ENCODE peak calls at places on chromosome 14, in four cellular contexts. B, F, D and J are unnamed samples.

GRCh38 chr14:87628129-87628528 is 364.9 kb downstream of the GALC start:
- DNase-seq in B (no peak), F (no peak), D (no peak), J (peak; percentile 12)

GRCh38 chr14:57261604-57262003 is 7.1 kb downstream of the EXOC5 start:
- DNase-seq in B (no peak), F (no peak), D (no peak), J (no peak)

GRCh38 chr14:103298620-103299019 is 35.4 kb upstream of the EIF5 start:
- DNase-seq in B (no peak), F (no peak), D (no peak), J (no peak)

GRCh38 chr14:104724407-104724980 is 465 bp downstream of the ADSS1 start:
- DNase-seq in B (no peak), F (no peak), D (peak; percentile 74), J (no peak)

GRCh38 chr14:73789996-73790581 is 61.5 kb upstream of the PTGR2 start:
- DNase-seq in B (no peak), F (no peak), D (no peak), J (no peak)

GRCh38 chr14:22268875-22269274 is 320.1 kb downstream of the DAD1 start:
- DNase-seq in B (no peak), F (no peak), D (no peak), J (no peak)

GRCh38 chr14:105882626-105883025 is 356.2 kb downstream of the TMEM121 start:
- DNase-seq in B (no peak), F (no peak), D (no peak), J (no peak)

GRCh38 chr14:63542231-63542999 is 762 bp downstream of the PPP2R5E start:
- DNase-seq in B (no peak), F (peak; percentile 19), D (no peak), J (peak; percentile 15)

GRCh38 chr14:20690848-20691640 is 2.5 kb downstream of the ANG start:
- DNase-seq in B (peak; percentile 46), F (peak; percentile 47), D (no peak), J (peak; percentile 25)

GRCh38 chr14:98187302-98187701 is 1084.7 kb downstream of the BCL11B start:
- DNase-seq in B (no peak), F (no peak), D (no peak), J (no peak)

GRCh38 chr14:74538411-74539391 is 45.1 kb downstream of the ISCA2 start:
- DNase-seq in B (no peak), F (no peak), D (no peak), J (no peak)

GRCh38 chr14:103296007-103296406 is 38.0 kb upstream of the EIF5 start:
- DNase-seq in B (no peak), F (no peak), D (no peak), J (no peak)

GRCh38 chr14:88518592-88519512 is 36.0 kb downstream of the PTPN21 start:
- DNase-seq in B (peak; percentile 14), F (no peak), D (no peak), J (no peak)

GRCh38 chr14:68913516-68913915 is 65.6 kb downstream of the ACTN1 start:
- DNase-seq in B (no peak), F (no peak), D (no peak), J (no peak)
- TF ChIP-seq CTCF in B (no peak), F (no peak), D (no peak), J (no peak)

GRCh38 chr14:95514131-95515079 is 2.0 kb downstream of the SYNE3 start:
- DNase-seq in B (peak; percentile 45), F (no peak), D (no peak), J (peak; percentile 4)

GRCh38 chr14:95518045-95518751 is 1.7 kb upstream of the SYNE3 start:
- DNase-seq in B (peak; percentile 61), F (no peak), D (no peak), J (no peak)

GRCh38 chr14:95515523-95516517 is 630 bp downstream of the SYNE3 start:
- DNase-seq in B (peak; percentile 88), F (peak; percentile 54), D (peak; percentile 52), J (peak; percentile 58)

GRCh38 chr14:95515080-95515489 is 1.4 kb downstream of the SYNE3 start:
- DNase-seq in B (peak; percentile 52), F (no peak), D (no peak), J (peak; percentile 33)

DNA sequence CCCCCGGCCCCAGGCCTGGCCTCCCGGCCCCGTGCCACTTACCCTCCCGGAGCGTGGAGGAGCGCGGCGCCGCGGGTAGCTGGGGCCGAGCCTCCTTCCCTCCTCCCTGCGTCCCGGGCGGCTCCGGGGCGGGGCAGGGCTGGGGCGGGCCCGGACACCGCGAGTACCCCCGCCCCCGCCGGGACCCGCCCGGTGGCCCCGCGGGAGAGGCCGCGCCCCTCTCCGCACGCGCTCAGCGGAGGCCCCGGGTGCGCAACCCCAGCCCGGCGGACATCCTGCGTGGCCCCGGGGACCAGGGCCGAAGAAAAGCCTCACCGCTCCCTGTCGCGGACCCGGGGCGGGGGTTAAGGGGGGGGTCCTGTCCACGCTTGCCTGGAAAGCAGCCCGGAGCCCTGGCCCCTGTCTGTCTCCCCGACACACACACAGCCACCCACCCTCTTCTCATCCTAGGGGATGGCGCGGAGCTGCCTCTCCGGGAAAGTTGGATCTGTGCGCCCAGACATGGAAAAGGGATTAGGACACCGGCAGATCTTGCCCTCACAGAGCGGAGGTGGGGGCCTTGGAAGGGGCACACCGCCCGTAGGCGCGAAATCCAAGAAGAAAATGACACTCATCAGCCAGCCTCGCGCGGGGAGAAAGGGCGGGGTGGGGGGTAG is at the start of gene SYNE3:
- DNase-seq in B (peak; percentile 59), F (no peak), D (peak; percentile 52), J (peak; percentile 6)
- TF ChIP-seq CTCF in B (no peak), F (no peak), D (no peak), J (no peak)

GRCh38 chr14:27587103-27587502 is 989.3 kb upstream of the NOVA1 start:
- DNase-seq in B (no peak), F (no peak), D (no peak), J (no peak)
- TF ChIP-seq CTCF in B (no peak), F (no peak), D (no peak), J (peak; percentile 48)

GRCh38 chr14:24310666-24311604 is at the start of gene LTB4R:
- DNase-seq in B (peak; percentile 61), F (peak; percentile 69), D (peak; percentile 91), J (no peak)
- TF ChIP-seq CTCF in B (peak; percentile 35), F (peak; percentile 22), D (peak; percentile 44), J (no peak)

DNA sequence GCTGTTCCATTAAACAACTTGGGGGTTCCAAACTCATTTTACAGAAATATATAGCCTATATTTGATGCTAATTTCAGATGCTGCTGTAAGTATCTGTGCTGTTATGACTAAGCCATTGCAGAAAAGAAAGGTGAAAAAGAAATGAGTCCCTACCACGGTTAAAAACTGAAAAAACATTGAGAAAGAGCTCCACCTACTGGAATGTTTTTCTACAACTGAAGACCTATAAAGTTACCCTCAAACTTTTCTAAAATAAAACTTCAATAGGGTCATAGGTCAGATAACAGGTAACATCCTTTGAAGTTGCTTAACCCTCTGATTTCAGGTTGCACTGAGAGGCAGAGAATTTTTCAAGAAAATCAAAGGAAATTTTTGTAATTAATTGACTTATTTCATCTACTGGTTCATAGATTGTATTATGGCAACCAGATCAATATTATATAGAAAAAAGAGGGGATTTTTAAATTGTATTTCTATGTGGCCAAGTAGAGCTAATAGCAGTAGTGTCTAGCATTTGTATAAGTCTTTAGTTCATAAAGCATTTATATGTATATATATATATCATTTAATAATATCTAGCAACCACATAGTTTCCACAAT is 279.9 kb downstream of the RPS29 start:
- DNase-seq in B (peak; percentile 44), F (no peak), D (no peak), J (no peak)
- TF ChIP-seq CTCF in B (peak; percentile 39), F (peak; percentile 48), D (no peak), J (peak; percentile 73)